ENCODE peak calls at places on chromosomes 7 and 10, in nine cellular contexts. T is iPS-NIHi11; O is stimulated activated CD8-positive, alpha-beta memory T cell treated with anti-CD3 and anti-CD28 coated beads, Interleukin-7, amount 100 ng/mL, for 1 hour; M is fibroblast of mammary gland; B is neural crest cell; R is HEK293T; A is activated CD4-positive, alpha-beta T cell treated with anti-CD3 and anti-CD28 coated beads, Interleukin-2, amount 50 U/mL, for 1 hour; H is mucosa of gallbladder; W is IMR-90. G is an unnamed sample.

GRCh38 chr10:65818990-65819389 is 1106.8 kb upstream of the LRRTM3 start:
- DNase-seq in T (no peak), O (no peak), M (no peak), B (no peak), R (no peak), A (no peak), H (no peak), W (no peak), G (no peak)

GRCh38 chr10:102645388-102645740 is 1.1 kb downstream of the TRIM8 start:
- DNase-seq in T (no peak), O (no peak), M (peak; percentile 72), B (no peak), R (no peak), A (peak; percentile 45), H (peak; percentile 83), W (peak; percentile 78), G (no peak)

GRCh38 chr10:9140373-9140772 is 1085.9 kb downstream of the GATA3 start:
- DNase-seq in T (no peak), O (no peak), M (no peak), B (no peak), R (no peak), A (no peak), H (no peak), W (no peak), G (no peak)

GRCh38 chr10:33143160-33143728 is 185.2 kb upstream of the ITGB1 start:
- DNase-seq in T (no peak), O (no peak), M (peak; percentile 92), B (no peak), R (no peak), A (peak; percentile 29), H (no peak), W (peak; percentile 93), G (no peak)

GRCh38 chr10:11462071-11462470 is 149.4 kb downstream of the USP6NL start:
- DNase-seq in T (no peak), O (no peak), M (no peak), B (no peak), R (no peak), A (no peak), H (no peak), W (no peak), G (no peak)

GRCh38 chr7:38550881-38551280 is 80.3 kb downstream of the AMPH start:
- DNase-seq in T (no peak), O (no peak), M (no peak), B (no peak), R (no peak), A (no peak), H (no peak), W (no peak), G (no peak)

GRCh38 chr7:98617051-98617959 is at the start of gene NPTX2:
- DNase-seq in T (peak; percentile 92), O (no peak), M (no peak), B (peak; percentile 70), R (peak; percentile 86), A (no peak), H (peak; percentile 21), W (no peak), G (peak; percentile 89)

GRCh38 chr10:51297438-51297837 is 223.2 kb downstream of the PRKG1 start:
- DNase-seq in T (no peak), O (no peak), M (peak; percentile 67), B (no peak), R (no peak), A (no peak), H (no peak), W (peak; percentile 74), G (no peak)

GRCh38 chr7:127897704-127898454 is 133.4 kb downstream of the LRRC4 start:
- DNase-seq in T (no peak), O (no peak), M (peak; percentile 51), B (no peak), R (no peak), A (no peak), H (no peak), W (peak; percentile 62), G (no peak)

GRCh38 chr10:633279-634245 is 55.9 kb downstream of the DIP2C start:
- DNase-seq in T (no peak), O (no peak), M (no peak), B (no peak), R (no peak), A (no peak), H (no peak), W (no peak), G (no peak)

G was measured in nephron progenitor cell.